ENCODE peak calls at places on chromosomes 6 and 20, in four cellular contexts. T is bronchial epithelial cell, K is nephron progenitor cell, U is NCI-H1436 treated with DMSO at 0.1 percent for 48 hours. P is an unnamed sample.

GRCh38 chr6:106056060-106056737 is 29.9 kb upstream of the PRDM1 start:
- DNase-seq in T (no peak), U (no peak), K (no peak), P (no peak)

GRCh38 chr6:75933387-75933975 is 139.0 kb downstream of the IMPG1 start:
- DNase-seq in T (no peak), K (no peak), U (no peak), P (no peak)

GRCh38 chr6:24543683-24544082 is 48.9 kb downstream of the ALDH5A1 start:
- DNase-seq in K (no peak), T (no peak), U (no peak), P (no peak)

GRCh38 chr20:32686530-32687179 is 12.9 kb upstream of the C20orf203 start:
- DNase-seq in K (no peak), U (no peak), T (no peak), P (no peak)

GRCh38 chr6:11824986-11825385 is 46.4 kb upstream of the ADTRP start:
- DNase-seq in T (peak), K (no peak), U (no peak), P (no peak)

GRCh38 chr6:51209651-51210050 is 391.0 kb downstream of the TFAP2B start:
- DNase-seq in T (no peak), U (no peak), K (no peak), P (no peak)

GRCh38 chr20:1945660-1946059 is 48.2 kb downstream of the PDYN start:
- DNase-seq in T (no peak), K (no peak), U (no peak), P (no peak)

GRCh38 chr6:50128420-50129005 is 78.8 kb upstream of the DEFB112 start:
- DNase-seq in U (no peak), K (no peak), T (peak), P (no peak)

GRCh38 chr20:61690150-61690549 is 375.5 kb downstream of the TAF4 start:
- DNase-seq in K (no peak), T (no peak), U (no peak), P (no peak)

GRCh38 chr6:166470863-166471410 is 88.2 kb upstream of the MPC1 start:
- DNase-seq in U (no peak), T (no peak), K (no peak), P (no peak)

GRCh38 chr6:159594106-159594749 is 98.8 kb downstream of the SOD2 start:
- DNase-seq in K (no peak), U (no peak), T (peak), P (no peak)

GRCh38 chr6:143236151-143236788 is 175.6 kb downstream of the AIG1 start:
- DNase-seq in K (peak), U (no peak), T (no peak), P (no peak)

GRCh38 chr20:3045042-3045815 is 623 bp upstream of the MRPS26 start:
- DNase-seq in U (no peak), T (peak), K (peak), P (no peak)

GRCh38 chr20:48398506-48399449 is 429.0 kb downstream of the PREX1 start:
- DNase-seq in U (no peak), K (peak), T (no peak), P (no peak)

P was measured in vagina.